ENCODE peak calls at places on chromosomes 7 and 10, in four cellular contexts. W, K, P and V are unnamed samples.

GRCh38 chr10:127904931-127905622 is 1.8 kb upstream of the PTPRE start:
- DNase-seq in K (no peak), P (no peak), W (no peak), V (no peak)

GRCh38 chr7:110257673-110258072 is 833.3 kb upstream of the LRRN3 start:
- DNase-seq in W (no peak), K (no peak), P (no peak), V (no peak)

GRCh38 chr7:74083928-74084721 is 521 bp downstream of the LIMK1 start:
- DNase-seq in W (peak), P (no peak), K (no peak), V (no peak)

GRCh38 chr10:80684217-80684616 is 146.5 kb downstream of the SH2D4B start:
- DNase-seq in W (peak), P (peak), K (no peak), V (no peak)

GRCh38 chr10:86536294-86536861 is 14.8 kb upstream of the WAPL start:
- DNase-seq in W (no peak), K (no peak), P (no peak), V (no peak)

GRCh38 chr10:114458955-114459354 is 54.7 kb upstream of the AFAP1L2 start:
- DNase-seq in K (peak), P (peak), W (peak), V (no peak)

GRCh38 chr7:154709840-154710520 is 292.9 kb downstream of the PAXIP1 start:
- DNase-seq in P (no peak), K (no peak), W (no peak), V (no peak)

GRCh38 chr7:22173884-22174573 is 182.9 kb downstream of the RAPGEF5 start:
- DNase-seq in K (no peak), W (peak), P (no peak), V (no peak)

GRCh38 chr10:48266528-48266927 is 8.0 kb downstream of the FRMPD2 start:
- DNase-seq in P (no peak), K (no peak), W (no peak), V (no peak)

GRCh38 chr7:122055072-122055471 is 89.0 kb downstream of the AASS start:
- DNase-seq in K (no peak), P (no peak), W (no peak), V (no peak)

GRCh38 chr7:135597926-135598305 is 40.2 kb downstream of the NUP205 start:
- DNase-seq in W (no peak), K (no peak), P (no peak), V (no peak)

GRCh38 chr10:81724431-81724830 is 150.6 kb upstream of the NRG3 start:
- DNase-seq in W (no peak), K (no peak), P (no peak), V (no peak)

GRCh38 chr7:116706668-116707126 is 34.7 kb downstream of the MET start:
- DNase-seq in W (no peak), K (no peak), P (peak), V (peak)

GRCh38 chr7:77674878-77675277 is 21.4 kb upstream of the RSBN1L start:
- DNase-seq in W (no peak), K (no peak), P (peak), V (no peak)
- TF ChIP-seq TCF7L2 in W (no peak), K (no peak), P (no peak), V (no peak)

GRCh38 chr7:99365318-99366141 is 9.0 kb upstream of the ARPC1B start:
- DNase-seq in P (no peak), K (peak), W (peak), V (no peak)
- TF ChIP-seq CTCF in P (peak), K (peak), W (peak), V (no peak)

GRCh38 chr7:29287366-29287765 is 92.8 kb downstream of the CHN2 start:
- DNase-seq in K (no peak), P (peak), W (no peak), V (no peak)
- TF ChIP-seq TCF7L2 in K (no peak), P (no peak), W (no peak), V (no peak)

GRCh38 chr10:23325132-23325531 is 19.5 kb downstream of the C10orf67 start:
- DNase-seq in K (no peak), W (no peak), P (no peak), V (no peak)
- TF ChIP-seq CTCF in K (no peak), W (no peak), P (no peak), V (no peak)

GRCh38 chr7:27147211-27148030 is at the start of gene HOXA6:
- DNase-seq in K (no peak), P (no peak), W (no peak), V (no peak)
- TF ChIP-seq TCF7L2 in K (no peak), P (no peak), W (no peak), V (no peak)